ENCODE peak calls at places on chromosomes 11 and 22, in five cellular contexts. One of them, this sample, is unnamed.

GRCh38 chr22:28441720-28442263 is 237.8 kb downstream of the TTC28 start:
- DNase-seq in CD8-positive, alpha-beta T cell: no peak
- DNase-seq in fibroblast of the conjunctiva: peak
- DNase-seq in endothelial cell: no peak
- DNase-seq in psoas muscle: no peak
- DNase-seq in this sample: no peak

GRCh38 chr11:62608776-62609175 is 3.8 kb downstream of the EML3 start:
- DNase-seq in CD8-positive, alpha-beta T cell: no peak
- DNase-seq in fibroblast of the conjunctiva: no peak
- DNase-seq in endothelial cell: no peak
- DNase-seq in psoas muscle: no peak
- DNase-seq in this sample: no peak

GRCh38 chr11:2194877-2195755 is 23.5 kb upstream of the TH start:
- DNase-seq in CD8-positive, alpha-beta T cell: peak
- DNase-seq in fibroblast of the conjunctiva: no peak
- DNase-seq in endothelial cell: peak
- DNase-seq in psoas muscle: no peak
- DNase-seq in this sample: no peak

GRCh38 chr22:36147196-36147788 is 13.3 kb downstream of the APOL3 start:
- DNase-seq in CD8-positive, alpha-beta T cell: no peak
- DNase-seq in fibroblast of the conjunctiva: no peak
- DNase-seq in endothelial cell: no peak
- DNase-seq in psoas muscle: no peak
- DNase-seq in this sample: no peak

GRCh38 chr22:49779226-49779625 is 48.4 kb downstream of the BRD1 start:
- DNase-seq in CD8-positive, alpha-beta T cell: no peak
- DNase-seq in fibroblast of the conjunctiva: no peak
- DNase-seq in endothelial cell: no peak
- DNase-seq in psoas muscle: peak
- DNase-seq in this sample: no peak

GRCh38 chr11:10261821-10262220 is 32.2 kb downstream of the SBF2 start:
- DNase-seq in CD8-positive, alpha-beta T cell: no peak
- DNase-seq in fibroblast of the conjunctiva: no peak
- DNase-seq in endothelial cell: no peak
- DNase-seq in psoas muscle: no peak
- DNase-seq in this sample: no peak

GRCh38 chr11:82883853-82884252 is 16.4 kb downstream of the PRCP start:
- DNase-seq in CD8-positive, alpha-beta T cell: no peak
- DNase-seq in fibroblast of the conjunctiva: no peak
- DNase-seq in endothelial cell: no peak
- DNase-seq in psoas muscle: no peak
- DNase-seq in this sample: no peak

GRCh38 chr22:17412232-17412631 is 43.0 kb downstream of the CECR2 start:
- DNase-seq in CD8-positive, alpha-beta T cell: no peak
- DNase-seq in fibroblast of the conjunctiva: no peak
- DNase-seq in endothelial cell: no peak
- DNase-seq in psoas muscle: no peak
- DNase-seq in this sample: no peak

GRCh38 chr22:18110944-18111758 is 542 bp downstream of the TUBA8 start:
- DNase-seq in CD8-positive, alpha-beta T cell: no peak
- DNase-seq in fibroblast of the conjunctiva: no peak
- DNase-seq in endothelial cell: no peak
- DNase-seq in psoas muscle: no peak
- DNase-seq in this sample: no peak

GRCh38 chr11:17735823-17736772 is 1.5 kb downstream of the KCNC1 start:
- DNase-seq in CD8-positive, alpha-beta T cell: no peak
- DNase-seq in fibroblast of the conjunctiva: no peak
- DNase-seq in endothelial cell: no peak
- DNase-seq in psoas muscle: no peak
- DNase-seq in this sample: no peak

GRCh38 chr11:88246680-88247079 is 71.4 kb upstream of the RAB38 start:
- DNase-seq in CD8-positive, alpha-beta T cell: no peak
- DNase-seq in fibroblast of the conjunctiva: peak
- DNase-seq in endothelial cell: no peak
- DNase-seq in psoas muscle: no peak
- DNase-seq in this sample: peak

GRCh38 chr11:8219257-8220021 is 44.2 kb downstream of the LMO1 start:
- DNase-seq in CD8-positive, alpha-beta T cell: no peak
- DNase-seq in fibroblast of the conjunctiva: peak
- DNase-seq in endothelial cell: peak
- DNase-seq in psoas muscle: no peak
- DNase-seq in this sample: peak

GRCh38 chr11:119493712-119494111 is 70.7 kb upstream of the THY1 start:
- DNase-seq in CD8-positive, alpha-beta T cell: no peak
- DNase-seq in fibroblast of the conjunctiva: no peak
- DNase-seq in endothelial cell: peak
- DNase-seq in psoas muscle: no peak
- DNase-seq in this sample: no peak

GRCh38 chr11:27717801-27718229 is 17.6 kb upstream of the BDNF start:
- DNase-seq in CD8-positive, alpha-beta T cell: no peak
- DNase-seq in fibroblast of the conjunctiva: no peak
- DNase-seq in endothelial cell: no peak
- DNase-seq in psoas muscle: no peak
- DNase-seq in this sample: no peak

GRCh38 chr11:46947399-46948077 is 11.0 kb downstream of the CSTPP1 start:
- DNase-seq in CD8-positive, alpha-beta T cell: no peak
- DNase-seq in fibroblast of the conjunctiva: no peak
- DNase-seq in endothelial cell: no peak
- DNase-seq in psoas muscle: no peak
- DNase-seq in this sample: no peak

GRCh38 chr11:62242021-62242420 is at the start of gene SCGB1D2:
- DNase-seq in CD8-positive, alpha-beta T cell: no peak
- DNase-seq in fibroblast of the conjunctiva: no peak
- DNase-seq in endothelial cell: no peak
- DNase-seq in psoas muscle: peak
- DNase-seq in this sample: no peak

GRCh38 chr11:127693686-127694085 is 693.1 kb upstream of the KIRREL3 start:
- DNase-seq in CD8-positive, alpha-beta T cell: no peak
- DNase-seq in fibroblast of the conjunctiva: no peak
- DNase-seq in endothelial cell: no peak
- DNase-seq in psoas muscle: no peak
- DNase-seq in this sample: no peak

GRCh38 chr11:110356769-110357671 is 60.6 kb upstream of the RDX start:
- DNase-seq in CD8-positive, alpha-beta T cell: no peak
- DNase-seq in fibroblast of the conjunctiva: no peak
- DNase-seq in endothelial cell: no peak
- DNase-seq in psoas muscle: no peak
- DNase-seq in this sample: no peak

GRCh38 chr11:114438303-114438702 is 964 bp upstream of the REXO2 start:
- DNase-seq in CD8-positive, alpha-beta T cell: no peak
- DNase-seq in fibroblast of the conjunctiva: no peak
- DNase-seq in endothelial cell: peak
- DNase-seq in psoas muscle: no peak
- DNase-seq in this sample: no peak

GRCh38 chr11:30171661-30172060 is 59.2 kb upstream of the FSHB start:
- DNase-seq in CD8-positive, alpha-beta T cell: no peak
- DNase-seq in fibroblast of the conjunctiva: no peak
- DNase-seq in endothelial cell: no peak
- DNase-seq in psoas muscle: no peak
- DNase-seq in this sample: no peak

GRCh38 chr11:46347637-46348311 is 511 bp downstream of the DGKZ start:
- DNase-seq in CD8-positive, alpha-beta T cell: no peak
- DNase-seq in fibroblast of the conjunctiva: no peak
- DNase-seq in endothelial cell: no peak
- DNase-seq in psoas muscle: peak
- DNase-seq in this sample: no peak

GRCh38 chr11:75337195-75337654 is 14.2 kb downstream of the ARRB1 start:
- DNase-seq in CD8-positive, alpha-beta T cell: no peak
- DNase-seq in fibroblast of the conjunctiva: no peak
- DNase-seq in endothelial cell: no peak
- DNase-seq in psoas muscle: peak
- DNase-seq in this sample: no peak

GRCh38 chr11:128906185-128907065 is 15.3 kb downstream of the KCNJ5 start:
- DNase-seq in CD8-positive, alpha-beta T cell: no peak
- DNase-seq in fibroblast of the conjunctiva: no peak
- DNase-seq in endothelial cell: no peak
- DNase-seq in psoas muscle: no peak
- DNase-seq in this sample: no peak

GRCh38 chr11:17700991-17701390 is 18.4 kb upstream of the MYOD1 start:
- DNase-seq in CD8-positive, alpha-beta T cell: no peak
- DNase-seq in fibroblast of the conjunctiva: no peak
- DNase-seq in endothelial cell: no peak
- DNase-seq in psoas muscle: no peak
- DNase-seq in this sample: no peak

GRCh38 chr11:61610905-61611304 is 30.0 kb upstream of the SYT7 start:
- DNase-seq in CD8-positive, alpha-beta T cell: no peak
- DNase-seq in fibroblast of the conjunctiva: no peak
- DNase-seq in endothelial cell: no peak
- DNase-seq in psoas muscle: no peak
- DNase-seq in this sample: no peak

GRCh38 chr22:22916952-22917290 is 29.3 kb downstream of the IGLL5 start:
- DNase-seq in CD8-positive, alpha-beta T cell: no peak
- DNase-seq in fibroblast of the conjunctiva: no peak
- DNase-seq in endothelial cell: no peak
- DNase-seq in psoas muscle: no peak
- DNase-seq in this sample: no peak

GRCh38 chr11:62137881-62138629 is 14.2 kb downstream of the INCENP start:
- DNase-seq in CD8-positive, alpha-beta T cell: no peak
- DNase-seq in fibroblast of the conjunctiva: no peak
- DNase-seq in endothelial cell: no peak
- DNase-seq in psoas muscle: no peak
- DNase-seq in this sample: no peak

GRCh38 chr11:18523079-18523478 is 3.7 kb downstream of the TSG101 start:
- DNase-seq in CD8-positive, alpha-beta T cell: no peak
- DNase-seq in fibroblast of the conjunctiva: no peak
- DNase-seq in endothelial cell: no peak
- DNase-seq in psoas muscle: no peak
- DNase-seq in this sample: no peak

GRCh38 chr11:17528181-17528691 is 16.0 kb downstream of the USH1C start:
- DNase-seq in CD8-positive, alpha-beta T cell: no peak
- DNase-seq in fibroblast of the conjunctiva: peak
- DNase-seq in endothelial cell: peak
- DNase-seq in psoas muscle: peak
- DNase-seq in this sample: no peak

GRCh38 chr11:123218451-123218850 is 23.4 kb upstream of the CLMP start:
- DNase-seq in CD8-positive, alpha-beta T cell: no peak
- DNase-seq in fibroblast of the conjunctiva: no peak
- DNase-seq in endothelial cell: no peak
- DNase-seq in psoas muscle: no peak
- DNase-seq in this sample: no peak